ENCODE peak calls at places on chromosome 16, in nine cellular contexts. O is endothelial cell; W is sciatic nerve; V is activated naive CD4-positive, alpha-beta T cell treated with Interleukin-2 at 50 U/mL for 16 hours; R is aorta; A is activated B cell treated with CpG ODN at 0.5 μM for 24 hours; H is heart right ventricle; J is trophoblast cell; S is NCI-H1092. M is an unnamed sample.

GRCh38 chr16:397736-398332 is 835 bp downstream of the NME4 start:
- DNase-seq in J (peak), R (peak), O (peak), A (no peak), H (peak), W (peak), V (peak), S (peak), M (no peak)

GRCh38 chr16:85057212-85057889 is 29.8 kb downstream of the KIAA0513 start:
- DNase-seq in R (no peak), A (no peak), S (no peak), H (no peak), W (no peak), O (no peak), V (no peak), J (no peak), M (no peak)

GRCh38 chr16:10594312-10594950 is 14.0 kb upstream of the EMP2 start:
- DNase-seq in W (no peak), A (no peak), S (no peak), O (no peak), H (no peak), V (no peak), J (no peak), R (no peak), M (no peak)

GRCh38 chr16:17470871-17471744 is at the start of gene XYLT1:
- DNase-seq in A (peak), R (peak), J (peak), O (peak), W (peak), V (peak), H (peak), S (peak), M (peak)

GRCh38 chr16:78503501-78504110 is 404.2 kb downstream of the WWOX start:
- DNase-seq in S (peak), O (peak), W (no peak), J (peak), R (no peak), V (peak), A (no peak), H (no peak), M (no peak)

GRCh38 chr16:30838876-30839471 is 52.0 kb upstream of the ZNF629 start:
- DNase-seq in R (no peak), S (no peak), H (no peak), J (no peak), O (no peak), V (no peak), A (no peak), W (no peak), M (no peak)

GRCh38 chr16:24499193-24499814 is 40.1 kb upstream of the RBBP6 start:
- DNase-seq in S (peak), W (no peak), O (peak), V (no peak), A (no peak), H (no peak), J (peak), R (no peak), M (no peak)

GRCh38 chr16:56637814-56638750 is at the start of gene MT1A:
- DNase-seq in R (peak), S (no peak), O (no peak), J (peak), H (peak), A (no peak), V (no peak), W (peak), M (no peak)

GRCh38 chr16:47664653-47665325 is 203.7 kb downstream of the PHKB start:
- DNase-seq in O (no peak), H (no peak), S (no peak), A (no peak), V (no peak), R (no peak), J (no peak), W (no peak), M (no peak)

GRCh38 chr16:50925758-50926357 is 184.0 kb downstream of the CYLD start:
- DNase-seq in R (no peak), W (no peak), V (no peak), S (no peak), J (no peak), A (no peak), O (no peak), H (no peak), M (no peak)

GRCh38 chr16:46972971-46973456 is 460 bp downstream of the DNAJA2 start:
- DNase-seq in O (peak), S (no peak), W (peak), R (peak), V (peak), A (peak), J (peak), H (peak), M (no peak)

GRCh38 chr16:69309316-69309715 is 1.8 kb upstream of the VPS4A start:
- DNase-seq in W (no peak), S (no peak), A (no peak), O (no peak), R (no peak), H (no peak), J (no peak), V (no peak), M (no peak)

GRCh38 chr16:61897657-61898056 is 138.6 kb downstream of the CDH8 start:
- DNase-seq in S (no peak), J (no peak), O (no peak), A (no peak), H (no peak), W (no peak), R (no peak), V (no peak), M (no peak)

GRCh38 chr16:81238296-81239011 is at the start of gene BCO1:
- DNase-seq in O (no peak), J (no peak), A (no peak), R (no peak), V (no peak), W (no peak), S (peak), H (no peak), M (peak)

GRCh38 chr16:63130942-63131341 is 1094.7 kb upstream of the CDH8 start:
- DNase-seq in S (no peak), A (no peak), W (no peak), J (no peak), H (no peak), V (no peak), O (no peak), R (no peak), M (no peak)

GRCh38 chr16:27237229-27238015 is 31.1 kb downstream of the NSMCE1 start:
- DNase-seq in R (peak), W (peak), S (no peak), V (peak), O (peak), A (peak), H (no peak), J (no peak), M (no peak)

GRCh38 chr16:72560617-72561016 is 388.7 kb upstream of the PMFBP1 start:
- DNase-seq in A (no peak), R (no peak), V (no peak), J (no peak), W (no peak), S (peak), H (no peak), O (no peak), M (no peak)

GRCh38 chr16:85192736-85193493 is 80.6 kb upstream of the CIBAR2 start:
- DNase-seq in A (no peak), R (no peak), J (no peak), O (no peak), S (no peak), V (no peak), W (no peak), H (no peak), M (no peak)

GRCh38 chr16:57808589-57808988 is 6.3 kb upstream of the KIFC3 start:
- DNase-seq in J (no peak), H (no peak), S (no peak), O (no peak), A (no peak), V (no peak), W (no peak), R (no peak), M (no peak)

GRCh38 chr16:88569614-88569984 is 604 bp upstream of the ZC3H18 start:
- DNase-seq in W (no peak), A (no peak), H (peak), J (no peak), R (peak), O (peak), V (no peak), S (no peak), M (no peak)

GRCh38 chr16:24950275-24950674 is 64.9 kb downstream of the ARHGAP17 start:
- DNase-seq in V (no peak), R (no peak), S (no peak), A (no peak), O (no peak), W (no peak), J (no peak), H (no peak), M (no peak)

GRCh38 chr16:27273670-27274522 is 5.3 kb upstream of the NSMCE1 start:
- DNase-seq in R (no peak), V (peak), A (no peak), S (no peak), O (no peak), H (no peak), J (no peak), W (no peak), M (no peak)

GRCh38 chr16:71542377-71542776 is 16.2 kb downstream of the CHST4 start:
- DNase-seq in R (peak), O (peak), V (peak), J (peak), A (peak), H (peak), S (no peak), W (peak), M (no peak)

GRCh38 chr16:49592507-49593422 is 219.2 kb downstream of the C16orf78 start:
- DNase-seq in H (no peak), R (no peak), A (no peak), O (peak), J (no peak), W (peak), S (no peak), V (peak), M (no peak)

GRCh38 chr16:85361441-85362118 is 249.3 kb upstream of the CIBAR2 start:
- DNase-seq in O (no peak), J (peak), V (no peak), S (no peak), W (no peak), R (no peak), H (peak), A (no peak), M (no peak)

GRCh38 chr16:27311449-27311831 is 2.3 kb upstream of the IL4R start:
- DNase-seq in S (no peak), R (no peak), W (no peak), V (no peak), J (no peak), A (no peak), O (no peak), H (no peak), M (no peak)

GRCh38 chr16:684961-685696 is 995 bp upstream of the JMJD8 start:
- DNase-seq in J (no peak), H (no peak), R (peak), S (no peak), O (no peak), A (no peak), W (no peak), V (no peak), M (no peak)

GRCh38 chr16:64094992-64095579 is 1026.8 kb downstream of the CDH11 start:
- DNase-seq in V (no peak), S (no peak), A (no peak), W (no peak), J (no peak), O (no peak), R (no peak), H (no peak), M (no peak)

GRCh38 chr16:29820730-29821662 is 734 bp downstream of the MVP start:
- DNase-seq in A (peak), O (no peak), V (peak), H (no peak), J (peak), S (no peak), R (peak), W (no peak), M (no peak)